ENCODE peak calls at places on chromosomes 5 and 9, in ten cellular contexts. One of them, this sample, is unnamed.

GRCh38 chr5:39526914-39527477 is 102.2 kb upstream of the DAB2 start:
- DNase-seq in H9: peak
- DNase-seq in uterus: no peak
- DNase-seq in glutamatergic neuron: no peak
- DNase-seq in GM06990: no peak
- DNase-seq in GM23338: peak
- DNase-seq in CD4-positive, alpha-beta T cell: no peak
- DNase-seq in Calu3: no peak
- DNase-seq in ovary: no peak
- DNase-seq in Panc1: no peak
- DNase-seq in this sample: peak

GRCh38 chr9:76810377-76810957 is 46.2 kb downstream of the PCA3 start:
- DNase-seq in glutamatergic neuron: peak
- DNase-seq in GM06990: peak
- DNase-seq in Panc1: peak
- DNase-seq in Calu3: peak
- DNase-seq in ovary: peak
- DNase-seq in uterus: no peak
- DNase-seq in CD4-positive, alpha-beta T cell: no peak
- DNase-seq in H9: peak
- DNase-seq in GM23338: peak
- DNase-seq in this sample: peak

GRCh38 chr9:133861692-133862091 is 123.5 kb upstream of the SARDH start:
- DNase-seq in H9: no peak
- DNase-seq in GM06990: no peak
- DNase-seq in Calu3: no peak
- DNase-seq in GM23338: no peak
- DNase-seq in glutamatergic neuron: no peak
- DNase-seq in CD4-positive, alpha-beta T cell: no peak
- DNase-seq in uterus: no peak
- DNase-seq in ovary: no peak
- DNase-seq in Panc1: no peak
- DNase-seq in this sample: no peak

GRCh38 chr9:94156549-94157407 is 72.5 kb downstream of the PTPDC1 start:
- DNase-seq in Panc1: no peak
- DNase-seq in Calu3: peak
- DNase-seq in GM23338: no peak
- DNase-seq in ovary: peak
- DNase-seq in H9: no peak
- DNase-seq in CD4-positive, alpha-beta T cell: no peak
- DNase-seq in glutamatergic neuron: no peak
- DNase-seq in uterus: peak
- DNase-seq in GM06990: no peak
- DNase-seq in this sample: no peak

GRCh38 chr9:129160712-129161533 is 17.1 kb downstream of the IER5L start:
- DNase-seq in GM06990: no peak
- DNase-seq in ovary: no peak
- DNase-seq in Calu3: no peak
- DNase-seq in uterus: no peak
- DNase-seq in H9: no peak
- DNase-seq in GM23338: no peak
- DNase-seq in Panc1: no peak
- DNase-seq in glutamatergic neuron: no peak
- DNase-seq in CD4-positive, alpha-beta T cell: no peak
- DNase-seq in this sample: no peak

GRCh38 chr5:142015781-142016533 is 3.1 kb upstream of the GNPDA1 start:
- DNase-seq in GM06990: no peak
- DNase-seq in CD4-positive, alpha-beta T cell: no peak
- DNase-seq in ovary: no peak
- DNase-seq in Panc1: peak
- DNase-seq in GM23338: no peak
- DNase-seq in glutamatergic neuron: no peak
- DNase-seq in uterus: no peak
- DNase-seq in Calu3: peak
- DNase-seq in H9: no peak
- DNase-seq in this sample: no peak

GRCh38 chr5:132491368-132492364 is 1.1 kb upstream of the IRF1 start:
- DNase-seq in GM06990: no peak
- DNase-seq in CD4-positive, alpha-beta T cell: peak
- DNase-seq in GM23338: peak
- DNase-seq in H9: peak
- DNase-seq in uterus: peak
- DNase-seq in Panc1: no peak
- DNase-seq in ovary: no peak
- DNase-seq in glutamatergic neuron: no peak
- DNase-seq in Calu3: no peak
- DNase-seq in this sample: no peak

GRCh38 chr5:146662229-146662628 is 146.2 kb upstream of the GPR151 start:
- DNase-seq in Calu3: peak
- DNase-seq in H9: no peak
- DNase-seq in uterus: no peak
- DNase-seq in CD4-positive, alpha-beta T cell: peak
- DNase-seq in ovary: no peak
- DNase-seq in GM06990: no peak
- DNase-seq in Panc1: no peak
- DNase-seq in glutamatergic neuron: no peak
- DNase-seq in GM23338: peak
- DNase-seq in this sample: no peak

GRCh38 chr5:114055318-114055788 is 306.5 kb upstream of the KCNN2 start:
- DNase-seq in H9: peak
- DNase-seq in Calu3: no peak
- DNase-seq in GM06990: no peak
- DNase-seq in CD4-positive, alpha-beta T cell: no peak
- DNase-seq in uterus: peak
- DNase-seq in ovary: peak
- DNase-seq in GM23338: peak
- DNase-seq in glutamatergic neuron: peak
- DNase-seq in Panc1: no peak
- DNase-seq in this sample: peak

GRCh38 chr9:76415731-76416130 is 21.5 kb upstream of the RFK start:
- DNase-seq in Calu3: peak
- DNase-seq in GM23338: no peak
- DNase-seq in Panc1: no peak
- DNase-seq in GM06990: no peak
- DNase-seq in CD4-positive, alpha-beta T cell: no peak
- DNase-seq in ovary: no peak
- DNase-seq in uterus: no peak
- DNase-seq in H9: no peak
- DNase-seq in glutamatergic neuron: no peak
- DNase-seq in this sample: no peak

GRCh38 chr5:133825631-133826289 is 142.7 kb downstream of the C5orf15 start:
- DNase-seq in H9: no peak
- DNase-seq in glutamatergic neuron: peak
- DNase-seq in uterus: no peak
- DNase-seq in ovary: no peak
- DNase-seq in CD4-positive, alpha-beta T cell: peak
- DNase-seq in GM06990: peak
- DNase-seq in GM23338: no peak
- DNase-seq in Panc1: no peak
- DNase-seq in Calu3: no peak
- DNase-seq in this sample: no peak

GRCh38 chr5:147101654-147102053 is 133.2 kb upstream of the STK32A start:
- DNase-seq in GM23338: no peak
- DNase-seq in GM06990: no peak
- DNase-seq in Panc1: no peak
- DNase-seq in ovary: no peak
- DNase-seq in CD4-positive, alpha-beta T cell: no peak
- DNase-seq in H9: no peak
- DNase-seq in Calu3: no peak
- DNase-seq in glutamatergic neuron: no peak
- DNase-seq in uterus: no peak
- DNase-seq in this sample: no peak

GRCh38 chr9:113708821-113709713 is 167.0 kb upstream of the ZNF618 start:
- DNase-seq in ovary: no peak
- DNase-seq in Calu3: no peak
- DNase-seq in GM06990: no peak
- DNase-seq in CD4-positive, alpha-beta T cell: no peak
- DNase-seq in H9: peak
- DNase-seq in GM23338: peak
- DNase-seq in uterus: no peak
- DNase-seq in glutamatergic neuron: no peak
- DNase-seq in Panc1: no peak
- DNase-seq in this sample: no peak

GRCh38 chr5:139315056-139315455 is 21.5 kb downstream of the MATR3 start:
- DNase-seq in H9: no peak
- DNase-seq in CD4-positive, alpha-beta T cell: no peak
- DNase-seq in Panc1: no peak
- DNase-seq in GM23338: no peak
- DNase-seq in Calu3: no peak
- DNase-seq in ovary: no peak
- DNase-seq in uterus: no peak
- DNase-seq in GM06990: no peak
- DNase-seq in glutamatergic neuron: no peak
- DNase-seq in this sample: no peak

GRCh38 chr5:28473531-28474107 is 1435.2 kb upstream of the CDH9 start:
- DNase-seq in H9: no peak
- DNase-seq in CD4-positive, alpha-beta T cell: no peak
- DNase-seq in Calu3: peak
- DNase-seq in uterus: no peak
- DNase-seq in GM23338: peak
- DNase-seq in Panc1: peak
- DNase-seq in ovary: no peak
- DNase-seq in GM06990: no peak
- DNase-seq in glutamatergic neuron: no peak
- DNase-seq in this sample: no peak
- TF ChIP-seq CTCF in H9: peak
- TF ChIP-seq CTCF in CD4-positive, alpha-beta T cell: no peak
- TF ChIP-seq CTCF in Calu3: no peak
- TF ChIP-seq CTCF in uterus: no peak
- TF ChIP-seq CTCF in GM23338: peak
- TF ChIP-seq CTCF in Panc1: peak
- TF ChIP-seq CTCF in ovary: no peak
- TF ChIP-seq CTCF in GM06990: no peak
- TF ChIP-seq CTCF in glutamatergic neuron: no peak
- TF ChIP-seq CTCF in this sample: no peak

DNA sequence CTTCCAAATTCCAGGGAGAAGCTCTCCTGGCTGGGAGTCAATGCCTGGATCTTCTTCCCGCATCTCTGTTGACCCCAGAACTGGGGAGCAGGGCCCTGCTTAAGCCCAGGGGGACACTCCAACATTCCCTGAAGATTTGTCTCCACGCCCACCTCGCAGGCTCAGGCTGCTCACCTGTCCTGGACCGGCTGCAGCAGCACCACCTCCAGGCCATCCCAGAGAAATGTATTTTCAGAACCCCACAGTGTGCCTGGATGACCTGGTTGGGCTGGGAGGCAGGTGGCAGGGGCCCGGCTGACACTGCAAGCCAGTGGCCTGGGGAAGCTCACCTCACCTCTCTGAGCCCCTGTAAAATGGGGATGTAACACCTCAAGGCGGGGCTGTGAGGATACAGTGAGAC is 27.1 kb upstream of the ZBTB43 start:
- DNase-seq in Panc1: no peak
- DNase-seq in GM23338: peak
- DNase-seq in CD4-positive, alpha-beta T cell: no peak
- DNase-seq in GM06990: no peak
- DNase-seq in uterus: no peak
- DNase-seq in glutamatergic neuron: no peak
- DNase-seq in Calu3: peak
- DNase-seq in ovary: no peak
- DNase-seq in H9: peak
- DNase-seq in this sample: no peak
- TF ChIP-seq CTCF in Panc1: peak
- TF ChIP-seq CTCF in GM23338: peak
- TF ChIP-seq CTCF in CD4-positive, alpha-beta T cell: no peak
- TF ChIP-seq CTCF in GM06990: peak
- TF ChIP-seq CTCF in uterus: no peak
- TF ChIP-seq CTCF in glutamatergic neuron: no peak
- TF ChIP-seq CTCF in Calu3: no peak
- TF ChIP-seq CTCF in ovary: no peak
- TF ChIP-seq CTCF in H9: peak
- TF ChIP-seq CTCF in this sample: no peak

DNA sequence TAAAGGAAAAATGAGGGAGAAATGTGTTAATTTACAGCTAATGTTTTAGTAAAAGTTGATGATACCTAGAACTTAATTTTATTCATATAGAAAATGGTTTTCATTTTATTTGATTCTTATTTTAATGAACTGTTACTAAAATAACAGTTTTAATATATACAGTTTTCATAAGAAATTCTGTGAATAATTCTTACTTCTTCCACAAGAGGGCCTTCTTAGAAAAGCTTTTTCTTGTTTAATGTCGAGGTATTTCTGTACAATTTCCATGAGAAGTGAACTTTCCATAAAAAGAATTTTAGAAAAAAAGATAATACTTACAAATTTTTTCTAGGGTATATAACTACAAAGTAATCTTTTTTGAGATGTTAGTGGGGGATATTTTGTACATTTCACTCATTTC is 73.9 kb downstream of the KLF9 start:
- DNase-seq in H9: no peak
- DNase-seq in ovary: no peak
- DNase-seq in Calu3: no peak
- DNase-seq in GM23338: peak
- DNase-seq in GM06990: no peak
- DNase-seq in uterus: no peak
- DNase-seq in CD4-positive, alpha-beta T cell: no peak
- DNase-seq in glutamatergic neuron: no peak
- DNase-seq in Panc1: no peak
- DNase-seq in this sample: no peak
- TF ChIP-seq CTCF in H9: peak
- TF ChIP-seq CTCF in ovary: peak
- TF ChIP-seq CTCF in Calu3: no peak
- TF ChIP-seq CTCF in GM23338: no peak
- TF ChIP-seq CTCF in GM06990: peak
- TF ChIP-seq CTCF in uterus: peak
- TF ChIP-seq CTCF in CD4-positive, alpha-beta T cell: peak
- TF ChIP-seq CTCF in glutamatergic neuron: peak
- TF ChIP-seq CTCF in Panc1: no peak
- TF ChIP-seq CTCF in this sample: peak

GRCh38 chr9:20356392-20357206 is 265.7 kb downstream of the MLLT3 start:
- DNase-seq in ovary: peak
- DNase-seq in CD4-positive, alpha-beta T cell: peak
- DNase-seq in uterus: peak
- DNase-seq in Calu3: peak
- DNase-seq in glutamatergic neuron: peak
- DNase-seq in H9: peak
- DNase-seq in Panc1: peak
- DNase-seq in GM06990: peak
- DNase-seq in GM23338: peak
- DNase-seq in this sample: peak
- TF ChIP-seq CTCF in ovary: peak
- TF ChIP-seq CTCF in CD4-positive, alpha-beta T cell: peak
- TF ChIP-seq CTCF in uterus: peak
- TF ChIP-seq CTCF in Calu3: peak
- TF ChIP-seq CTCF in glutamatergic neuron: no peak
- TF ChIP-seq CTCF in H9: peak
- TF ChIP-seq CTCF in Panc1: peak
- TF ChIP-seq CTCF in GM06990: peak
- TF ChIP-seq CTCF in GM23338: peak
- TF ChIP-seq CTCF in this sample: peak